ENCODE peak calls at places on chromosomes 4 and X, in seven cellular contexts. B, C, E, N, D, S and P are unnamed samples.

GRCh38 chr4:146521543-146522097 is at the start of gene SLC10A7:
- DNase-seq in D (peak), E (peak), C (peak), S (peak), B (peak), N (peak), P (peak)

GRCh38 chr4:141388483-141388882 is 167.8 kb downstream of the ZNF330 start:
- DNase-seq in N (no peak), B (no peak), S (no peak), D (no peak), C (no peak), E (no peak), P (no peak)

GRCh38 chrX:114626323-114626722 is 42.4 kb downstream of the HTR2C start:
- DNase-seq in S (no peak), B (no peak), E (no peak), D (no peak), N (no peak), C (no peak), P (no peak)

GRCh38 chr4:11914406-11914805 is 485.7 kb upstream of the HS3ST1 start:
- DNase-seq in B (no peak), E (no peak), D (no peak), S (no peak), N (no peak), C (no peak), P (no peak)

GRCh38 chr4:164701665-164702064 is 52.3 kb upstream of the SMIM31 start:
- DNase-seq in B (no peak), C (no peak), S (no peak), D (no peak), E (no peak), N (no peak), P (no peak)

GRCh38 chr4:76377922-76378321 is 43.0 kb downstream of the CCDC158 start:
- DNase-seq in C (peak), N (peak), E (no peak), B (no peak), D (no peak), S (peak), P (peak)

GRCh38 chr4:53273726-53274125 is 92.1 kb downstream of the SCFD2 start:
- DNase-seq in B (no peak), D (no peak), E (no peak), C (no peak), S (no peak), N (no peak), P (no peak)

GRCh38 chr4:142191901-142192300 is 555.5 kb downstream of the IL15 start:
- DNase-seq in N (no peak), S (no peak), C (no peak), B (no peak), E (no peak), D (no peak), P (no peak)

GRCh38 chr4:5142726-5143125 is 91.4 kb downstream of the STK32B start:
- DNase-seq in C (no peak), E (no peak), S (no peak), N (no peak), D (peak), B (no peak), P (no peak)

GRCh38 chr4:24857996-24858395 is 54.8 kb downstream of the CCDC149 start:
- DNase-seq in E (no peak), B (no peak), S (no peak), N (no peak), C (no peak), D (no peak), P (no peak)